ENCODE peak calls at places on chromosomes 2 and 18, in six cellular contexts. P is pons; D is Ammon's horn; A is colonic mucosa; F is heart left ventricle; Y is activated CD8-positive, alpha-beta T cell treated with anti-CD3 and anti-CD28 coated beads, Interleukin-2, amount 10 ng/mL, durations not matched to agents 7 days and 5 days. Q is an unnamed sample.

GRCh38 chr2:216865658-216866057 is 5.8 kb upstream of the TNP1 start:
- DNase-seq in P (no peak), D (no peak), A (no peak), F (no peak), Y (no peak), Q (no peak)

GRCh38 chr18:24678626-24679025 is 218.2 kb downstream of the HRH4 start:
- DNase-seq in P (no peak), D (no peak), A (no peak), F (no peak), Y (no peak), Q (no peak)

GRCh38 chr2:196176142-196176738 is 4.9 kb upstream of the STK17B start:
- DNase-seq in P (no peak), D (no peak), A (peak), F (no peak), Y (peak), Q (peak)

GRCh38 chr2:16244153-16244965 is 304.0 kb downstream of the MYCN start:
- DNase-seq in P (no peak), D (no peak), A (no peak), F (no peak), Y (no peak), Q (no peak)

GRCh38 chr18:44693030-44693784 is 12.5 kb downstream of the SETBP1 start:
- DNase-seq in P (no peak), D (no peak), A (no peak), F (no peak), Y (no peak), Q (no peak)

GRCh38 chr2:235917506-235917905 is 250.7 kb downstream of the GBX2 start:
- DNase-seq in P (no peak), D (no peak), A (no peak), F (no peak), Y (no peak), Q (no peak)

GRCh38 chr2:71530246-71530986 is 77.1 kb downstream of the DYSF start:
- DNase-seq in P (peak), D (peak), A (no peak), F (no peak), Y (peak), Q (no peak)

GRCh38 chr18:74862094-74862493 is 264.4 kb downstream of the ZNF407 start:
- DNase-seq in P (no peak), D (no peak), A (no peak), F (peak), Y (no peak), Q (no peak)